ENCODE peak calls at places on chromosomes 5 and 9, in seven cellular contexts. P, V, X, I, S, L and H are unnamed samples.

GRCh38 chr5:73506459-73506955 is 8.3 kb downstream of the BTF3 start:
- DNase-seq in P (no peak), V (no peak), X (no peak), I (no peak), S (no peak), L (no peak), H (no peak)

GRCh38 chr9:36191290-36191645 is 547 bp downstream of the CLTA start:
- DNase-seq in P (peak), V (no peak), X (peak), I (no peak), S (peak), L (no peak), H (peak)

GRCh38 chr5:139419226-139419625 is 15.3 kb upstream of the SPATA24 start:
- DNase-seq in P (no peak), V (no peak), X (no peak), I (no peak), S (no peak), L (no peak), H (no peak)

GRCh38 chr9:73426226-73426625 is 274.6 kb downstream of the ANXA1 start:
- DNase-seq in P (no peak), V (no peak), X (no peak), I (no peak), S (no peak), L (no peak), H (no peak)

GRCh38 chr9:91494751-91495150 is 71.1 kb upstream of the NFIL3 start:
- DNase-seq in P (no peak), V (no peak), X (no peak), I (no peak), S (no peak), L (no peak), H (no peak)

GRCh38 chr5:151630088-151630487 is 39.0 kb upstream of the FAT2 start:
- DNase-seq in P (no peak), V (no peak), X (no peak), I (no peak), S (no peak), L (no peak), H (no peak)

GRCh38 chr5:134877159-134877558 is 3.0 kb downstream of the TXNDC15 start:
- DNase-seq in P (no peak), V (no peak), X (no peak), I (no peak), S (no peak), L (no peak), H (no peak)

GRCh38 chr5:69285448-69286116 is 47.0 kb downstream of the CCDC125 start:
- DNase-seq in P (no peak), V (no peak), X (no peak), I (no peak), S (no peak), L (no peak), H (no peak)

GRCh38 chr5:52799358-52799982 is 11.8 kb downstream of the ITGA1 start:
- DNase-seq in P (peak), V (no peak), X (no peak), I (no peak), S (peak), L (no peak), H (peak)

GRCh38 chr9:4661165-4662095 is 664 bp upstream of the PLPP6 start:
- DNase-seq in P (no peak), V (no peak), X (peak), I (no peak), S (no peak), L (no peak), H (peak)

GRCh38 chr9:3391414-3391813 is 134.4 kb downstream of the RFX3 start:
- DNase-seq in P (no peak), V (no peak), X (no peak), I (no peak), S (no peak), L (no peak), H (no peak)

GRCh38 chr5:72693001-72693442 is 123.4 kb upstream of the TNPO1 start:
- DNase-seq in P (peak), V (no peak), X (no peak), I (no peak), S (no peak), L (peak), H (peak)

GRCh38 chr5:174159327-174160247 is 114.1 kb downstream of the NSG2 start:
- DNase-seq in P (no peak), V (no peak), X (peak), I (no peak), S (no peak), L (no peak), H (peak)

GRCh38 chr9:20358201-20358600 is 264.1 kb downstream of the MLLT3 start:
- DNase-seq in P (no peak), V (no peak), X (peak), I (no peak), S (no peak), L (no peak), H (peak)

GRCh38 chr9:18268381-18268780 is 205.6 kb upstream of the ADAMTSL1 start:
- DNase-seq in P (no peak), V (no peak), X (peak), I (no peak), S (no peak), L (no peak), H (peak)

GRCh38 chr9:86846679-86847078 is 100.6 kb downstream of the GAS1 start:
- DNase-seq in P (no peak), V (no peak), X (no peak), I (no peak), S (no peak), L (no peak), H (no peak)

GRCh38 chr9:107688728-107689127 is 199.2 kb upstream of the KLF4 start:
- DNase-seq in P (no peak), V (no peak), X (no peak), I (no peak), S (no peak), L (no peak), H (no peak)
- TF ChIP-seq CTCF in P (no peak), V (no peak), X (no peak), I (no peak), S (no peak), L (no peak), H (no peak)

DNA sequence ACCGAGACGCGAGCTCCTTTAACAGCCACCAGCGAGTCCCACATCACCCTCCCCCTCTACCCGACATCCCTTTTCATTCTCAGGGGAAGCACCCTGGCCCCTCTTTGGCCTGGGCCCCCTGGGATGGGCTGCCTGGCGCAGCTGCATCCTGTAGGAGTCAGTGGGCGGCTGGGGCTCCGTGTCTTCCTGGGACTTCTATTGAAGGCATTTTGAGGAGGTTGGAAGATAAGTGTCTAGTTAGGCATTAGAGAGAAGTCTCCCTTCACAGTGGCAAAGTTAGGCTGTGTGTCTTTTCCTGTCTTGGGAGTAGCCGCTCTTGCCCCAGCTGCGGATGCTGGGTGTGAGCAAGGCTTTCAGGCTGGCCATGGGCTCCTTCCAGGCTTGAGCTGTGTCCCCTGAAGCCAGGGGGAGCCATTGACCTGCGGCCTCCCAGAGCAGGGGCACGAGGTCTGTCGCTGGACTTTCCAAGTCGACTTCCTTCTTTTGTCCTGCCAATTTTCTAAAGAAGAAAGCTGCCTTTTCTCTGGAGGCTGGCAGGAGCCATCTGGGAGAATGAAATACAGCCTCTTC is 18.6 kb upstream of the NKD2 start:
- DNase-seq in P (no peak), V (no peak), X (no peak), I (no peak), S (peak), L (no peak), H (no peak)
- TF ChIP-seq CTCF in P (peak), V (peak), X (no peak), I (peak), S (no peak), L (no peak), H (no peak)

DNA sequence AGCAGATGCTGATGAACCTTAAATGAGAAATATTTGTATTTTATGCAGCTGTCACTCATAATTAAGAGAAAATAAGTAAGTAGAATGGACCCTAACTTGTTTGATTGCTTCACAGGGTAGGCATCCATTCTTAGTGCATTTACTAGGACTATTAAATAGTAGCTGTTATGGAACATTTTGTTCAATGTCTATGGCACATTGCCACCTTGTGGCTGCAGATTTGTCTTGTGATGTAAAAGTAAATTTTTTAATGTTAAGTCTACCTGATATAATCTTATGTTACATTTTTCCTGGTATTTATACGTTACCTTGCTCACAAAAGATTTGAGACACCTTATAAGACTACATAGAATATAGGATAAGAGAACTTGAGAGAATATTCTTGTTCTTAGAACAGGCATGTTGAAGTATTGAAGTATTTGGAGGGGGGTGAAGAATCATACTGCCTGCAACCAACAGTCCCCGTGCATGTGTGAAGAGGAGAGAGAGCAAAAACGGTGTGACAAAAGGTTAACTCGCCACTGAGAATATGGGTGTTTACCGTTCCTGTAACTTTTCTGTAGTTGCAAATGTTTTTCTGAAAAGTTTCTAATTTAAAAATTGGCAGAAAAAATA is 161.1 kb downstream of the MAST4 start:
- DNase-seq in P (peak), V (peak), X (peak), I (peak), S (peak), L (peak), H (peak)
- TF ChIP-seq CTCF in P (peak), V (peak), X (peak), I (peak), S (peak), L (peak), H (peak)

GRCh38 chr9:89978185-89978584 is 373.4 kb downstream of the GADD45G start:
- DNase-seq in P (no peak), V (no peak), X (peak), I (no peak), S (no peak), L (no peak), H (peak)
- TF ChIP-seq CTCF in P (peak), V (peak), X (peak), I (no peak), S (peak), L (peak), H (peak)

GRCh38 chr5:56358703-56359428 is 125.7 kb upstream of the ANKRD55 start:
- DNase-seq in P (no peak), V (no peak), X (peak), I (no peak), S (peak), L (no peak), H (peak)
- TF ChIP-seq CTCF in P (no peak), V (no peak), X (no peak), I (no peak), S (no peak), L (no peak), H (no peak)

GRCh38 chr5:110333384-110333783 is 393.1 kb downstream of the TMEM232 start:
- DNase-seq in P (no peak), V (no peak), X (no peak), I (no peak), S (peak), L (no peak), H (peak)
- TF ChIP-seq CTCF in P (peak), V (peak), X (no peak), I (no peak), S (peak), L (no peak), H (no peak)

DNA sequence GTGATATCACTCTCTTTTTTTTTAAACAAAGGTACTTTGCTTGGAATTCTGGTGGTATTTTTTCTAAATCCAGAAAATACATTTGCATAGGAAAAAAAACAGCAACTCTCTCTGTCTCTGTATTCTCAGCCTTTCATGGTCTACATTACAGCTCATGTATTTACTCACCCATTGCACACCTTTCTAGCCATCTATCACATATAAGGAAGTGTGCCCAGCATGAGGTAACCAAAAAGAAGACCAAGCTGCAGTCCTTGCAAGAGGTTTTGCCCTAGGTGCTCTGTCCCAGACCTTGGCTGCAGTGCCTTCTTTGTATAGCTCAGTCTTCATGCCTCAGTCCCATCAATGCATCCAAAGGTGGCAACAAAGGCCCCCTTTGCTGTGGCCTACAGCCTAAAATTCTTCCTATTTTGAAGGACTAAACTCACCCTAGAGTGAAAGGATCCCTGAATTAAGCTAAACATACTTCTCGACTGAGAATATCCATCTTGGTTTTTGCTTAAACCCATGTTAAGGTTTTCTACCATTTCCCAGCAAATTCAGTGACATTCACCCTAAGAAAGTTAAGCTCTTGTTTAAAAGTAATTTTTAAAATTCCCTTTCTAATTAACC is 446.4 kb downstream of the KIF4B start:
- DNase-seq in P (no peak), V (no peak), X (no peak), I (peak), S (no peak), L (no peak), H (no peak)
- TF ChIP-seq CTCF in P (no peak), V (no peak), X (no peak), I (no peak), S (no peak), L (no peak), H (no peak)

GRCh38 chr5:38023799-38024198 is 184.0 kb upstream of the GDNF start:
- DNase-seq in P (no peak), V (no peak), X (peak), I (no peak), S (no peak), L (no peak), H (no peak)
- TF ChIP-seq CTCF in P (peak), V (peak), X (no peak), I (no peak), S (peak), L (no peak), H (peak)

GRCh38 chr5:150488519-150489357 is 19.2 kb upstream of the NDST1 start:
- DNase-seq in P (peak), V (no peak), X (no peak), I (no peak), S (no peak), L (no peak), H (no peak)

GRCh38 chr5:150487199-150488061 is 20.5 kb upstream of the NDST1 start:
- DNase-seq in P (peak), V (no peak), X (peak), I (no peak), S (no peak), L (no peak), H (peak)

GRCh38 chr5:150490296-150490669 is 17.6 kb upstream of the NDST1 start:
- DNase-seq in P (no peak), V (no peak), X (peak), I (no peak), S (no peak), L (no peak), H (peak)

GRCh38 chr5:150490754-150491153 is 17.2 kb upstream of the NDST1 start:
- DNase-seq in P (no peak), V (no peak), X (no peak), I (no peak), S (no peak), L (no peak), H (no peak)

DNA sequence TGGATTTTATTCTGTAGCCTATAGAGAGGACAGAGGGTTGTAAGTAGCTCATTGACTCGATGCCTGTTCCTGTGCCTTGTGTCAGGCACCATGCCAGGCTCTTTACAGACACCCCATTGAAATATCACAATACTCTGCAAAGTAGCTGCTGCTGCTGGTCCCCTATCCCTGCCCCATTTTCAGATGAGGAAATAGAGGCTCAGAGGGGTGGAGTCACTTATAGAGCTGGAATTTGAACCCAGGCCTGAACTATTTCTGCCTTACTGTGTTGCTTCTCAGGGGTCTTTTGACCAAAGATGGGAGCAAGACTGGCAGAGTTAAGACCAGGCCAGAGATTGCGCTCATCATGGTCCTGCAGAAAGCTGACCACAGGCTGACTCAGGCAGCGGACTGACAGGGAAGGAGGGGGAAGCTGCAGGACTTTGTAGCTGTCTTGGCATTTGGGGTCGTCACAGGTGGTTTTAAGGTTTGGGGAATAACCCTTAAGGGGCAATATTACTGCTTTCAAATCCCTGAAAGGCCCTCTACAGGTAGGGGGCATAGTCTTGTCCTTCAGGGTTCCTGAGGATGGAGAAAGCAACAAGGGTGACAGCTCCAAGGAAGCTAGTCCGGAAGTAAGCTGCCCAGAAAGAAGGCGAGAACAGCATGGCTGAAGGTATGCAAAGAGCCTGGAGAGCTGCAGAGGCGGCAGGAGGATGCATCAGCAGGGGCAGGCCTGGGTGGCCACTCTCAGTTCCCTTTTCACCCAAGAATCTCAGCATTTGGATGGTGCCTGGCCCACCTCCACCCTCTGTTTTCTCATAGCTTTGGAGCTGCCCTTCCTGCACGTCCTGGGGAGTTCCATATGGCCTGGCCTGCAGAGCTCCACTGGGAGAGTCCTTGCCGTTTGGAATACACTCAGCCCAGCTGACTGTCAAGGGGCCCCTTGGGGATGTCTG is 18.3 kb upstream of the NDST1 start:
- DNase-seq in P (no peak), V (no peak), X (no peak), I (no peak), S (no peak), L (no peak), H (no peak)
- TF ChIP-seq CTCF in P (no peak), V (no peak), X (no peak), I (no peak), S (no peak), L (no peak), H (no peak)